ENCODE peak calls at places on chromosomes 7 and 10, in five cellular contexts. W, L, X, P and V are unnamed samples.

GRCh38 chr10:116472874-116473273 is 45.2 kb downstream of the PNLIPRP3 start:
- DNase-seq in W (no peak), L (no peak), X (no peak), P (no peak), V (no peak)

GRCh38 chr7:1291040-1291689 is 58.5 kb downstream of the UNCX start:
- DNase-seq in W (peak), L (no peak), X (no peak), P (no peak), V (no peak)

GRCh38 chr10:70664702-70665195 is 7.6 kb upstream of the ADAMTS14 start:
- DNase-seq in W (no peak), L (peak), X (no peak), P (no peak), V (no peak)

GRCh38 chr10:21516270-21517131 is 9.0 kb downstream of the SKIDA1 start:
- DNase-seq in W (peak), L (peak), X (no peak), P (peak), V (no peak)

GRCh38 chr7:33642312-33642711 is 263.0 kb upstream of the BMPER start:
- DNase-seq in W (no peak), L (no peak), X (no peak), P (no peak), V (no peak)

GRCh38 chr7:100516135-100516812 is 22.7 kb upstream of the AGFG2 start:
- DNase-seq in W (no peak), L (no peak), X (no peak), P (peak), V (no peak)

GRCh38 chr7:73442903-73443542 is 9.4 kb downstream of the FZD9 start:
- DNase-seq in W (no peak), L (no peak), X (no peak), P (no peak), V (no peak)

GRCh38 chr10:123909866-123910265 is 18.3 kb upstream of the CPXM2 start:
- DNase-seq in W (no peak), L (no peak), X (no peak), P (no peak), V (no peak)

GRCh38 chr7:26191974-26192479 is 8.5 kb downstream of the HNRNPA2B1 start:
- DNase-seq in W (no peak), L (no peak), X (no peak), P (no peak), V (no peak)

GRCh38 chr7:42180806-42181205 is 56.2 kb downstream of the GLI3 start:
- DNase-seq in W (no peak), L (no peak), X (no peak), P (no peak), V (no peak)

GRCh38 chr7:135320277-135320676 is 86.6 kb downstream of the STRA8 start:
- DNase-seq in W (peak), L (no peak), X (peak), P (no peak), V (peak)

GRCh38 chr10:117477961-117478670 is 64.4 kb upstream of the EMX2 start:
- DNase-seq in W (no peak), L (no peak), X (no peak), P (no peak), V (no peak)

GRCh38 chr10:13371879-13372470 is 23.9 kb upstream of the SEPHS1 start:
- DNase-seq in W (peak), L (peak), X (peak), P (peak), V (peak)

GRCh38 chr7:134702366-134703240 is 56.0 kb downstream of the BPGM start:
- DNase-seq in W (no peak), L (no peak), X (no peak), P (no peak), V (no peak)